ENCODE peak calls at places on chromosomes 5 and 9, in five cellular contexts. One of them, this sample, is unnamed.

GRCh38 chr5:138569759-138570158 is 5.4 kb downstream of the HSPA9 start:
- DNase-seq in upper lobe of right lung: no peak
- DNase-seq in A673: no peak
- DNase-seq in fibroblast of villous mesenchyme: no peak
- DNase-seq in AG09319: no peak
- DNase-seq in this sample: no peak

GRCh38 chr5:149448831-149449714 is 70.0 kb upstream of the IL17B start:
- DNase-seq in fibroblast of villous mesenchyme: peak
- DNase-seq in AG09319: no peak
- DNase-seq in upper lobe of right lung: no peak
- DNase-seq in A673: peak
- DNase-seq in this sample: peak

GRCh38 chr5:142644640-142645361 is 41.1 kb downstream of the FGF1 start:
- DNase-seq in A673: peak
- DNase-seq in AG09319: peak
- DNase-seq in fibroblast of villous mesenchyme: peak
- DNase-seq in upper lobe of right lung: no peak
- DNase-seq in this sample: no peak

GRCh38 chr5:103587185-103587748 is 24.7 kb upstream of the NUDT12 start:
- DNase-seq in A673: peak
- DNase-seq in AG09319: no peak
- DNase-seq in fibroblast of villous mesenchyme: peak
- DNase-seq in upper lobe of right lung: no peak
- DNase-seq in this sample: no peak

GRCh38 chr9:87469833-87470465 is 27.7 kb upstream of the DAPK1 start:
- DNase-seq in upper lobe of right lung: no peak
- DNase-seq in AG09319: no peak
- DNase-seq in fibroblast of villous mesenchyme: no peak
- DNase-seq in A673: no peak
- DNase-seq in this sample: no peak

GRCh38 chr5:56588636-56589485 is 226.5 kb upstream of the MAP3K1 start:
- DNase-seq in AG09319: no peak
- DNase-seq in fibroblast of villous mesenchyme: no peak
- DNase-seq in A673: no peak
- DNase-seq in upper lobe of right lung: peak
- DNase-seq in this sample: peak

GRCh38 chr5:75235711-75236110 is 967 bp downstream of the ANKRD31 start:
- DNase-seq in AG09319: no peak
- DNase-seq in upper lobe of right lung: no peak
- DNase-seq in fibroblast of villous mesenchyme: no peak
- DNase-seq in A673: no peak
- DNase-seq in this sample: no peak

GRCh38 chr9:79644601-79645000 is 72.8 kb downstream of the TLE4 start:
- DNase-seq in upper lobe of right lung: no peak
- DNase-seq in A673: no peak
- DNase-seq in AG09319: no peak
- DNase-seq in fibroblast of villous mesenchyme: no peak
- DNase-seq in this sample: no peak

GRCh38 chr9:120474579-120475243 is 105.3 kb downstream of the CDK5RAP2 start:
- DNase-seq in upper lobe of right lung: no peak
- DNase-seq in AG09319: peak
- DNase-seq in A673: no peak
- DNase-seq in fibroblast of villous mesenchyme: peak
- DNase-seq in this sample: no peak

GRCh38 chr9:21708225-21708624 is 94.2 kb upstream of the MTAP start:
- DNase-seq in upper lobe of right lung: no peak
- DNase-seq in fibroblast of villous mesenchyme: peak
- DNase-seq in A673: no peak
- DNase-seq in AG09319: no peak
- DNase-seq in this sample: no peak

GRCh38 chr9:104633976-104634520 is 16.0 kb upstream of the OR13C9 start:
- DNase-seq in fibroblast of villous mesenchyme: no peak
- DNase-seq in A673: no peak
- DNase-seq in AG09319: no peak
- DNase-seq in upper lobe of right lung: no peak
- DNase-seq in this sample: no peak

GRCh38 chr5:82365744-82366228 is 87.6 kb upstream of the RPS23 start:
- DNase-seq in upper lobe of right lung: no peak
- DNase-seq in fibroblast of villous mesenchyme: peak
- DNase-seq in A673: no peak
- DNase-seq in AG09319: no peak
- DNase-seq in this sample: no peak

GRCh38 chr5:141519605-141520288 is 30.9 kb downstream of the PCDHGC5 start:
- DNase-seq in AG09319: no peak
- DNase-seq in A673: no peak
- DNase-seq in fibroblast of villous mesenchyme: no peak
- DNase-seq in upper lobe of right lung: no peak
- DNase-seq in this sample: no peak

GRCh38 chr5:9861664-9862256 is 231.6 kb upstream of the TAS2R1 start:
- DNase-seq in fibroblast of villous mesenchyme: no peak
- DNase-seq in A673: no peak
- DNase-seq in upper lobe of right lung: no peak
- DNase-seq in AG09319: peak
- DNase-seq in this sample: no peak

GRCh38 chr9:100219347-100219746 is 120.3 kb downstream of the INVS start:
- DNase-seq in fibroblast of villous mesenchyme: no peak
- DNase-seq in upper lobe of right lung: no peak
- DNase-seq in A673: no peak
- DNase-seq in AG09319: no peak
- DNase-seq in this sample: no peak

GRCh38 chr9:2060425-2060824 is 45.3 kb downstream of the SMARCA2 start:
- DNase-seq in A673: no peak
- DNase-seq in upper lobe of right lung: no peak
- DNase-seq in fibroblast of villous mesenchyme: no peak
- DNase-seq in AG09319: no peak
- DNase-seq in this sample: no peak

GRCh38 chr5:1116109-1116735 is 4.4 kb upstream of the SLC12A7 start:
- DNase-seq in upper lobe of right lung: no peak
- DNase-seq in fibroblast of villous mesenchyme: no peak
- DNase-seq in A673: no peak
- DNase-seq in AG09319: no peak
- DNase-seq in this sample: no peak

GRCh38 chr9:119368681-119369581 is at the start of gene BRINP1:
- DNase-seq in A673: peak
- DNase-seq in AG09319: no peak
- DNase-seq in fibroblast of villous mesenchyme: peak
- DNase-seq in upper lobe of right lung: peak
- DNase-seq in this sample: peak

GRCh38 chr5:133423618-133424282 is 188.6 kb downstream of the FSTL4 start:
- DNase-seq in upper lobe of right lung: peak
- DNase-seq in fibroblast of villous mesenchyme: peak
- DNase-seq in A673: peak
- DNase-seq in AG09319: no peak
- DNase-seq in this sample: peak

GRCh38 chr9:134544388-134545212 is 97.0 kb upstream of the COL5A1 start:
- DNase-seq in A673: peak
- DNase-seq in AG09319: no peak
- DNase-seq in upper lobe of right lung: peak
- DNase-seq in fibroblast of villous mesenchyme: peak
- DNase-seq in this sample: no peak

GRCh38 chr5:40284863-40285262 is 394.9 kb upstream of the PTGER4 start:
- DNase-seq in upper lobe of right lung: no peak
- DNase-seq in fibroblast of villous mesenchyme: no peak
- DNase-seq in AG09319: no peak
- DNase-seq in A673: no peak
- DNase-seq in this sample: no peak

GRCh38 chr5:40292006-40292405 is 387.7 kb upstream of the PTGER4 start:
- DNase-seq in upper lobe of right lung: no peak
- DNase-seq in A673: no peak
- DNase-seq in fibroblast of villous mesenchyme: no peak
- DNase-seq in AG09319: no peak
- DNase-seq in this sample: no peak

GRCh38 chr5:40291338-40291737 is 388.4 kb upstream of the PTGER4 start:
- DNase-seq in fibroblast of villous mesenchyme: no peak
- DNase-seq in A673: no peak
- DNase-seq in AG09319: no peak
- DNase-seq in upper lobe of right lung: no peak
- DNase-seq in this sample: no peak

GRCh38 chr5:40288791-40289475 is 390.8 kb upstream of the PTGER4 start:
- DNase-seq in AG09319: no peak
- DNase-seq in upper lobe of right lung: no peak
- DNase-seq in fibroblast of villous mesenchyme: peak
- DNase-seq in A673: peak
- DNase-seq in this sample: peak
- TF ChIP-seq CTCF in AG09319: no peak
- TF ChIP-seq CTCF in upper lobe of right lung: no peak
- TF ChIP-seq CTCF in fibroblast of villous mesenchyme: peak
- TF ChIP-seq CTCF in A673: peak
- TF ChIP-seq CTCF in this sample: peak

DNA sequence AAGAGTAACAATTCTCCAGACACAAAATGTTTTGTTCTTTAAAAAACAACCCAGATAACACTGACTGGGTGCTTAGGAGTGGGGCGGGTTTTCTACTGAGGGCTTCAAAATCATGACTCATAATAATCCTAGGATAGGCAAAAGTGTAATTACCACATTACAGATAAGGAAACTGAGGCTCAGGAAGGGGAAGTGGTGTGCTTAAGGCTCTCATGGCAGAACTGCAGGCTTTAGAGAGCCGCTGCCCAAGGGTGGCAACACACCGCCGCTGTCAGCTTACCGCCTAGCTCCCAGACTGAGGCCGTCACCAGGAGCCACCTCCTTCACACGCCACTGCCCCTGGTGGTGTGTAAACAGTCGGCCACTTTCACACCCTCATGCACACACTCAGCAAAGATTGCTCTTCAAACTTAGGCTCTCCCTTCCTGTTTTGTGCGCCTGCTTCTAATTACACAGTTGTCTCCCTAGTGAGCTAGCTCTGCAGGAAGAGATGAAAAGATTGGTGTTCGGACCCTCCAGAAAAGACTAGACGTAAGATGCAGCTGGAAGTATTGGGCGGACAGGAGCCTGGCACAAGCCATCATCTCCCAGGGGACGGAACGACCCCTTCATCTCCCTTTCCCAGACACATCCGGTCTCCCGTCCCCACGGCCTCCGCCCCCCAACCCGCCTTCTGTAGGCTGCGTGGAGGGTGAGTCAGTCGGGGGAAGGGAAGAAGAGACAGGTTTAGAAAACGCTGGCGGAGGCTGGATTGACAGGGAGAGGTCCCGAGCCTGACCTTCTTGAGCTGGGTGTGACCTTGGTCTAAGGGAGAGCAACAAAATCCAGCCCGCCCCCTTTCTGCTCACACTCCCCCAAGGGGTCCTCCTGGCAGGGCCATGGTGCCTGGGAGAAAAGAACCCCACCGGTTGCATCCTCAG is 162.7 kb downstream of the SYK start:
- DNase-seq in fibroblast of villous mesenchyme: peak
- DNase-seq in A673: no peak
- DNase-seq in AG09319: no peak
- DNase-seq in upper lobe of right lung: peak
- DNase-seq in this sample: peak
- TF ChIP-seq CTCF in fibroblast of villous mesenchyme: peak
- TF ChIP-seq CTCF in A673: no peak
- TF ChIP-seq CTCF in AG09319: no peak
- TF ChIP-seq CTCF in upper lobe of right lung: peak
- TF ChIP-seq CTCF in this sample: no peak

GRCh38 chr5:139638090-139638735 is 9.9 kb upstream of the CXXC5 start:
- DNase-seq in AG09319: no peak
- DNase-seq in upper lobe of right lung: peak
- DNase-seq in A673: no peak
- DNase-seq in fibroblast of villous mesenchyme: peak
- DNase-seq in this sample: peak

GRCh38 chr5:139638736-139639618 is 9.2 kb upstream of the CXXC5 start:
- DNase-seq in A673: peak
- DNase-seq in upper lobe of right lung: no peak
- DNase-seq in AG09319: no peak
- DNase-seq in fibroblast of villous mesenchyme: no peak
- DNase-seq in this sample: no peak

GRCh38 chr5:139636207-139636792 is 11.8 kb upstream of the CXXC5 start:
- DNase-seq in fibroblast of villous mesenchyme: no peak
- DNase-seq in A673: no peak
- DNase-seq in AG09319: no peak
- DNase-seq in upper lobe of right lung: no peak
- DNase-seq in this sample: no peak

GRCh38 chr5:139636975-139637408 is 11.2 kb upstream of the CXXC5 start:
- DNase-seq in A673: no peak
- DNase-seq in fibroblast of villous mesenchyme: no peak
- DNase-seq in upper lobe of right lung: no peak
- DNase-seq in AG09319: no peak
- DNase-seq in this sample: no peak

GRCh38 chr5:139637438-139638089 is 10.6 kb upstream of the CXXC5 start:
- DNase-seq in A673: peak
- DNase-seq in upper lobe of right lung: peak
- DNase-seq in fibroblast of villous mesenchyme: peak
- DNase-seq in AG09319: no peak
- DNase-seq in this sample: peak
- TF ChIP-seq CTCF in A673: peak
- TF ChIP-seq CTCF in upper lobe of right lung: peak
- TF ChIP-seq CTCF in fibroblast of villous mesenchyme: peak
- TF ChIP-seq CTCF in AG09319: peak
- TF ChIP-seq CTCF in this sample: no peak

DNA sequence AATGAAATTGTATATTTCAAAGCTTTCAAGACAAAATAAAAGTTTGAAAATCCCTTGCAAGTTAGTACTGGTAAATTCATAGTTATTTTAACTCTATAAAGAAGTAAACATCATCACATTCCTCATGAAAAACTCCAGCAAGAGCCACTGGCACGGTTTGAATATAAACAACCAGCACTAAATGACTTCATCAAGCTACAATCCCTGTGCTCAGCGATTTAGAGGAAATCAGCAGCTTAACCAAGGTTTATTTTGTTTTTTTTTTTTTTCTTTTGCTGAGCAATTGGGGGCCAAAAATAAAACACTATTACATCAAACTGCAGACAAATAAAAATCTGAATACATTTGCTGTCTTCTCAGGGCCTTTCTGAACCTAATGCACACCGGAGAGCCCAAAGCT is 106.1 kb upstream of the SLC24A2 start:
- DNase-seq in upper lobe of right lung: no peak
- DNase-seq in AG09319: no peak
- DNase-seq in fibroblast of villous mesenchyme: peak
- DNase-seq in A673: no peak
- DNase-seq in this sample: no peak
- TF ChIP-seq CTCF in upper lobe of right lung: no peak
- TF ChIP-seq CTCF in AG09319: no peak
- TF ChIP-seq CTCF in fibroblast of villous mesenchyme: no peak
- TF ChIP-seq CTCF in A673: no peak
- TF ChIP-seq CTCF in this sample: no peak